ENCODE peak calls at places on chromosomes 12 and 14, in five cellular contexts. One of them, this sample, is unnamed.

GRCh38 chr14:104387000-104387384 is 192.6 kb upstream of the C14orf180 start:
- DNase-seq in activated effector memory CD4-positive, alpha-beta T cell treated with Interleukin-2 at 50 U/mL for 16 hours: no peak
- DNase-seq in activated gamma-delta T cell treated with anti-CD3 and anti-CD28 coated beads, Interleukin-2, amount 50 U/mL, for 16 hours: no peak
- DNase-seq in esophagus muscularis mucosa: no peak
- DNase-seq in mucosa of descending colon: no peak
- DNase-seq in this sample: peak; percentile 13

GRCh38 chr14:53850714-53851296 is 105.8 kb downstream of the BMP4 start:
- DNase-seq in activated effector memory CD4-positive, alpha-beta T cell treated with Interleukin-2 at 50 U/mL for 16 hours: no peak
- DNase-seq in activated gamma-delta T cell treated with anti-CD3 and anti-CD28 coated beads, Interleukin-2, amount 50 U/mL, for 16 hours: no peak
- DNase-seq in esophagus muscularis mucosa: no peak
- DNase-seq in mucosa of descending colon: no peak
- DNase-seq in this sample: peak; percentile 57

GRCh38 chr12:28367993-28368392 is 177.7 kb downstream of the CCDC91 start:
- DNase-seq in activated effector memory CD4-positive, alpha-beta T cell treated with Interleukin-2 at 50 U/mL for 16 hours: no peak
- DNase-seq in activated gamma-delta T cell treated with anti-CD3 and anti-CD28 coated beads, Interleukin-2, amount 50 U/mL, for 16 hours: no peak
- DNase-seq in esophagus muscularis mucosa: no peak
- DNase-seq in mucosa of descending colon: no peak
- DNase-seq in this sample: no peak

GRCh38 chr14:33950320-33951182 is at the start of gene EGLN3:
- DNase-seq in activated effector memory CD4-positive, alpha-beta T cell treated with Interleukin-2 at 50 U/mL for 16 hours: peak; percentile 49
- DNase-seq in activated gamma-delta T cell treated with anti-CD3 and anti-CD28 coated beads, Interleukin-2, amount 50 U/mL, for 16 hours: peak; percentile 27
- DNase-seq in esophagus muscularis mucosa: peak; percentile 97
- DNase-seq in mucosa of descending colon: peak; percentile 94
- DNase-seq in this sample: peak; percentile 90

GRCh38 chr14:86935241-86935640 is 1057.7 kb downstream of the GALC start:
- DNase-seq in activated effector memory CD4-positive, alpha-beta T cell treated with Interleukin-2 at 50 U/mL for 16 hours: no peak
- DNase-seq in activated gamma-delta T cell treated with anti-CD3 and anti-CD28 coated beads, Interleukin-2, amount 50 U/mL, for 16 hours: no peak
- DNase-seq in esophagus muscularis mucosa: no peak
- DNase-seq in mucosa of descending colon: no peak
- DNase-seq in this sample: no peak

GRCh38 chr12:79083181-79083580 is 218.6 kb downstream of the SYT1 start:
- DNase-seq in activated effector memory CD4-positive, alpha-beta T cell treated with Interleukin-2 at 50 U/mL for 16 hours: no peak
- DNase-seq in activated gamma-delta T cell treated with anti-CD3 and anti-CD28 coated beads, Interleukin-2, amount 50 U/mL, for 16 hours: no peak
- DNase-seq in esophagus muscularis mucosa: no peak
- DNase-seq in mucosa of descending colon: no peak
- DNase-seq in this sample: no peak

GRCh38 chr12:29782821-29783772 is 645 bp downstream of the TMTC1 start:
- DNase-seq in activated effector memory CD4-positive, alpha-beta T cell treated with Interleukin-2 at 50 U/mL for 16 hours: no peak
- DNase-seq in activated gamma-delta T cell treated with anti-CD3 and anti-CD28 coated beads, Interleukin-2, amount 50 U/mL, for 16 hours: no peak
- DNase-seq in esophagus muscularis mucosa: no peak
- DNase-seq in mucosa of descending colon: peak; percentile 6
- DNase-seq in this sample: no peak

GRCh38 chr12:65948320-65949008 is 124.2 kb downstream of the HMGA2 start:
- DNase-seq in activated effector memory CD4-positive, alpha-beta T cell treated with Interleukin-2 at 50 U/mL for 16 hours: no peak
- DNase-seq in activated gamma-delta T cell treated with anti-CD3 and anti-CD28 coated beads, Interleukin-2, amount 50 U/mL, for 16 hours: no peak
- DNase-seq in esophagus muscularis mucosa: no peak
- DNase-seq in mucosa of descending colon: peak; percentile 27
- DNase-seq in this sample: no peak

GRCh38 chr12:9741726-9742125 is 8.8 kb upstream of the CLECL1 start:
- DNase-seq in activated effector memory CD4-positive, alpha-beta T cell treated with Interleukin-2 at 50 U/mL for 16 hours: peak; percentile 64
- DNase-seq in activated gamma-delta T cell treated with anti-CD3 and anti-CD28 coated beads, Interleukin-2, amount 50 U/mL, for 16 hours: peak; percentile 59
- DNase-seq in esophagus muscularis mucosa: no peak
- DNase-seq in mucosa of descending colon: peak; percentile 54
- DNase-seq in this sample: no peak

GRCh38 chr12:29023436-29024076 is 125.5 kb upstream of the FAR2 start:
- DNase-seq in activated effector memory CD4-positive, alpha-beta T cell treated with Interleukin-2 at 50 U/mL for 16 hours: no peak
- DNase-seq in activated gamma-delta T cell treated with anti-CD3 and anti-CD28 coated beads, Interleukin-2, amount 50 U/mL, for 16 hours: no peak
- DNase-seq in esophagus muscularis mucosa: no peak
- DNase-seq in mucosa of descending colon: no peak
- DNase-seq in this sample: no peak

GRCh38 chr14:64220466-64220865 is 73.7 kb downstream of the ESR2 start:
- DNase-seq in activated effector memory CD4-positive, alpha-beta T cell treated with Interleukin-2 at 50 U/mL for 16 hours: no peak
- DNase-seq in activated gamma-delta T cell treated with anti-CD3 and anti-CD28 coated beads, Interleukin-2, amount 50 U/mL, for 16 hours: no peak
- DNase-seq in esophagus muscularis mucosa: no peak
- DNase-seq in mucosa of descending colon: no peak
- DNase-seq in this sample: no peak

GRCh38 chr14:54105898-54106297 is 149.3 kb upstream of the BMP4 start:
- DNase-seq in activated effector memory CD4-positive, alpha-beta T cell treated with Interleukin-2 at 50 U/mL for 16 hours: no peak
- DNase-seq in activated gamma-delta T cell treated with anti-CD3 and anti-CD28 coated beads, Interleukin-2, amount 50 U/mL, for 16 hours: no peak
- DNase-seq in esophagus muscularis mucosa: no peak
- DNase-seq in mucosa of descending colon: no peak
- DNase-seq in this sample: no peak

GRCh38 chr12:34292736-34293625 is 270.7 kb downstream of the ALG10 start:
- DNase-seq in activated effector memory CD4-positive, alpha-beta T cell treated with Interleukin-2 at 50 U/mL for 16 hours: no peak
- DNase-seq in activated gamma-delta T cell treated with anti-CD3 and anti-CD28 coated beads, Interleukin-2, amount 50 U/mL, for 16 hours: no peak
- DNase-seq in esophagus muscularis mucosa: no peak
- DNase-seq in mucosa of descending colon: no peak
- DNase-seq in this sample: peak; percentile 45

GRCh38 chr12:102602549-102602948 is 122.2 kb upstream of the IGF1 start:
- DNase-seq in activated effector memory CD4-positive, alpha-beta T cell treated with Interleukin-2 at 50 U/mL for 16 hours: no peak
- DNase-seq in activated gamma-delta T cell treated with anti-CD3 and anti-CD28 coated beads, Interleukin-2, amount 50 U/mL, for 16 hours: no peak
- DNase-seq in esophagus muscularis mucosa: no peak
- DNase-seq in mucosa of descending colon: no peak
- DNase-seq in this sample: no peak

GRCh38 chr14:103512701-103513611 is 9.7 kb downstream of the CKB start:
- DNase-seq in activated effector memory CD4-positive, alpha-beta T cell treated with Interleukin-2 at 50 U/mL for 16 hours: no peak
- DNase-seq in activated gamma-delta T cell treated with anti-CD3 and anti-CD28 coated beads, Interleukin-2, amount 50 U/mL, for 16 hours: no peak
- DNase-seq in esophagus muscularis mucosa: no peak
- DNase-seq in mucosa of descending colon: no peak
- DNase-seq in this sample: no peak

GRCh38 chr12:1914116-1914911 is 4.1 kb downstream of the CACNA2D4 start:
- DNase-seq in activated effector memory CD4-positive, alpha-beta T cell treated with Interleukin-2 at 50 U/mL for 16 hours: no peak
- DNase-seq in activated gamma-delta T cell treated with anti-CD3 and anti-CD28 coated beads, Interleukin-2, amount 50 U/mL, for 16 hours: no peak
- DNase-seq in esophagus muscularis mucosa: peak; percentile 86
- DNase-seq in mucosa of descending colon: no peak
- DNase-seq in this sample: no peak

GRCh38 chr14:95480109-95480886 is 36.2 kb downstream of the SYNE3 start:
- DNase-seq in activated effector memory CD4-positive, alpha-beta T cell treated with Interleukin-2 at 50 U/mL for 16 hours: peak; percentile 26
- DNase-seq in activated gamma-delta T cell treated with anti-CD3 and anti-CD28 coated beads, Interleukin-2, amount 50 U/mL, for 16 hours: peak; percentile 25
- DNase-seq in esophagus muscularis mucosa: no peak
- DNase-seq in mucosa of descending colon: no peak
- DNase-seq in this sample: no peak

GRCh38 chr14:76924363-76925151 is 98.3 kb downstream of the LRRC74A start:
- DNase-seq in activated effector memory CD4-positive, alpha-beta T cell treated with Interleukin-2 at 50 U/mL for 16 hours: peak; percentile 10
- DNase-seq in activated gamma-delta T cell treated with anti-CD3 and anti-CD28 coated beads, Interleukin-2, amount 50 U/mL, for 16 hours: no peak
- DNase-seq in esophagus muscularis mucosa: no peak
- DNase-seq in mucosa of descending colon: no peak
- DNase-seq in this sample: no peak

GRCh38 chr12:12979731-12980259 is 20.3 kb downstream of the HEBP1 start:
- DNase-seq in activated effector memory CD4-positive, alpha-beta T cell treated with Interleukin-2 at 50 U/mL for 16 hours: no peak
- DNase-seq in activated gamma-delta T cell treated with anti-CD3 and anti-CD28 coated beads, Interleukin-2, amount 50 U/mL, for 16 hours: no peak
- DNase-seq in esophagus muscularis mucosa: no peak
- DNase-seq in mucosa of descending colon: no peak
- DNase-seq in this sample: no peak

GRCh38 chr14:91171291-91171690 is 57.4 kb downstream of the DGLUCY start:
- DNase-seq in activated effector memory CD4-positive, alpha-beta T cell treated with Interleukin-2 at 50 U/mL for 16 hours: no peak
- DNase-seq in activated gamma-delta T cell treated with anti-CD3 and anti-CD28 coated beads, Interleukin-2, amount 50 U/mL, for 16 hours: no peak
- DNase-seq in esophagus muscularis mucosa: no peak
- DNase-seq in mucosa of descending colon: no peak
- DNase-seq in this sample: no peak

GRCh38 chr14:31106768-31107167 is 80.6 kb upstream of the STRN3 start:
- DNase-seq in activated effector memory CD4-positive, alpha-beta T cell treated with Interleukin-2 at 50 U/mL for 16 hours: no peak
- DNase-seq in activated gamma-delta T cell treated with anti-CD3 and anti-CD28 coated beads, Interleukin-2, amount 50 U/mL, for 16 hours: no peak
- DNase-seq in esophagus muscularis mucosa: no peak
- DNase-seq in mucosa of descending colon: no peak
- DNase-seq in this sample: no peak

GRCh38 chr12:25840678-25841077 is 117.8 kb upstream of the RASSF8 start:
- DNase-seq in activated effector memory CD4-positive, alpha-beta T cell treated with Interleukin-2 at 50 U/mL for 16 hours: no peak
- DNase-seq in activated gamma-delta T cell treated with anti-CD3 and anti-CD28 coated beads, Interleukin-2, amount 50 U/mL, for 16 hours: no peak
- DNase-seq in esophagus muscularis mucosa: no peak
- DNase-seq in mucosa of descending colon: no peak
- DNase-seq in this sample: no peak

GRCh38 chr14:92108345-92109254 is 2.2 kb upstream of the ATXN3 start:
- DNase-seq in activated effector memory CD4-positive, alpha-beta T cell treated with Interleukin-2 at 50 U/mL for 16 hours: no peak
- DNase-seq in activated gamma-delta T cell treated with anti-CD3 and anti-CD28 coated beads, Interleukin-2, amount 50 U/mL, for 16 hours: no peak
- DNase-seq in esophagus muscularis mucosa: no peak
- DNase-seq in mucosa of descending colon: no peak
- DNase-seq in this sample: no peak

GRCh38 chr12:121579190-121579791 is 1.5 kb downstream of the KDM2B start:
- DNase-seq in activated effector memory CD4-positive, alpha-beta T cell treated with Interleukin-2 at 50 U/mL for 16 hours: peak; percentile 30
- DNase-seq in activated gamma-delta T cell treated with anti-CD3 and anti-CD28 coated beads, Interleukin-2, amount 50 U/mL, for 16 hours: peak; percentile 19
- DNase-seq in esophagus muscularis mucosa: no peak
- DNase-seq in mucosa of descending colon: peak; percentile 58
- DNase-seq in this sample: no peak

GRCh38 chr14:87046960-87047359 is 946.0 kb downstream of the GALC start:
- DNase-seq in activated effector memory CD4-positive, alpha-beta T cell treated with Interleukin-2 at 50 U/mL for 16 hours: no peak
- DNase-seq in activated gamma-delta T cell treated with anti-CD3 and anti-CD28 coated beads, Interleukin-2, amount 50 U/mL, for 16 hours: no peak
- DNase-seq in esophagus muscularis mucosa: no peak
- DNase-seq in mucosa of descending colon: no peak
- DNase-seq in this sample: no peak

GRCh38 chr14:23302290-23303225 is at the start of gene PPP1R3E:
- DNase-seq in activated effector memory CD4-positive, alpha-beta T cell treated with Interleukin-2 at 50 U/mL for 16 hours: peak; percentile 85
- DNase-seq in activated gamma-delta T cell treated with anti-CD3 and anti-CD28 coated beads, Interleukin-2, amount 50 U/mL, for 16 hours: peak; percentile 77
- DNase-seq in esophagus muscularis mucosa: peak; percentile 94
- DNase-seq in mucosa of descending colon: peak; percentile 81
- DNase-seq in this sample: peak; percentile 78

GRCh38 chr12:12436831-12437345 is 80.0 kb downstream of the BORCS5 start:
- DNase-seq in activated effector memory CD4-positive, alpha-beta T cell treated with Interleukin-2 at 50 U/mL for 16 hours: no peak
- DNase-seq in activated gamma-delta T cell treated with anti-CD3 and anti-CD28 coated beads, Interleukin-2, amount 50 U/mL, for 16 hours: no peak
- DNase-seq in esophagus muscularis mucosa: no peak
- DNase-seq in mucosa of descending colon: no peak
- DNase-seq in this sample: no peak

GRCh38 chr12:89760783-89761182 is 52.1 kb upstream of the ATP2B1 start:
- DNase-seq in activated effector memory CD4-positive, alpha-beta T cell treated with Interleukin-2 at 50 U/mL for 16 hours: no peak
- DNase-seq in activated gamma-delta T cell treated with anti-CD3 and anti-CD28 coated beads, Interleukin-2, amount 50 U/mL, for 16 hours: no peak
- DNase-seq in esophagus muscularis mucosa: no peak
- DNase-seq in mucosa of descending colon: no peak
- DNase-seq in this sample: no peak

GRCh38 chr14:69901113-69901951 is 22.1 kb downstream of the SMOC1 start:
- DNase-seq in activated effector memory CD4-positive, alpha-beta T cell treated with Interleukin-2 at 50 U/mL for 16 hours: no peak
- DNase-seq in activated gamma-delta T cell treated with anti-CD3 and anti-CD28 coated beads, Interleukin-2, amount 50 U/mL, for 16 hours: no peak
- DNase-seq in esophagus muscularis mucosa: no peak
- DNase-seq in mucosa of descending colon: no peak
- DNase-seq in this sample: no peak

GRCh38 chr12:49014547-49014946 is 4.0 kb downstream of the PRKAG1 start:
- DNase-seq in activated effector memory CD4-positive, alpha-beta T cell treated with Interleukin-2 at 50 U/mL for 16 hours: no peak
- DNase-seq in activated gamma-delta T cell treated with anti-CD3 and anti-CD28 coated beads, Interleukin-2, amount 50 U/mL, for 16 hours: no peak
- DNase-seq in esophagus muscularis mucosa: no peak
- DNase-seq in mucosa of descending colon: no peak
- DNase-seq in this sample: no peak

GRCh38 chr14:68661226-68662225 is 131.3 kb downstream of the ZFP36L1 start:
- DNase-seq in activated effector memory CD4-positive, alpha-beta T cell treated with Interleukin-2 at 50 U/mL for 16 hours: no peak
- DNase-seq in activated gamma-delta T cell treated with anti-CD3 and anti-CD28 coated beads, Interleukin-2, amount 50 U/mL, for 16 hours: no peak
- DNase-seq in esophagus muscularis mucosa: no peak
- DNase-seq in mucosa of descending colon: no peak
- DNase-seq in this sample: no peak

GRCh38 chr12:27177716-27178115 is 66.4 kb upstream of the STK38L start:
- DNase-seq in activated effector memory CD4-positive, alpha-beta T cell treated with Interleukin-2 at 50 U/mL for 16 hours: no peak
- DNase-seq in activated gamma-delta T cell treated with anti-CD3 and anti-CD28 coated beads, Interleukin-2, amount 50 U/mL, for 16 hours: no peak
- DNase-seq in esophagus muscularis mucosa: no peak
- DNase-seq in mucosa of descending colon: no peak
- DNase-seq in this sample: no peak

GRCh38 chr12:127270193-127270592 is 996.8 kb upstream of the TMEM132C start:
- DNase-seq in activated effector memory CD4-positive, alpha-beta T cell treated with Interleukin-2 at 50 U/mL for 16 hours: no peak
- DNase-seq in activated gamma-delta T cell treated with anti-CD3 and anti-CD28 coated beads, Interleukin-2, amount 50 U/mL, for 16 hours: no peak
- DNase-seq in esophagus muscularis mucosa: peak; percentile 77
- DNase-seq in mucosa of descending colon: peak; percentile 12
- DNase-seq in this sample: no peak

GRCh38 chr14:80844872-80845271 is 96.7 kb downstream of the CEP128 start:
- DNase-seq in activated effector memory CD4-positive, alpha-beta T cell treated with Interleukin-2 at 50 U/mL for 16 hours: no peak
- DNase-seq in activated gamma-delta T cell treated with anti-CD3 and anti-CD28 coated beads, Interleukin-2, amount 50 U/mL, for 16 hours: no peak
- DNase-seq in esophagus muscularis mucosa: no peak
- DNase-seq in mucosa of descending colon: no peak
- DNase-seq in this sample: no peak